ENCODE peak calls at places on chromosomes 16 and 17, in four cellular contexts. L is pancreas, P is lung, H is brain microvascular endothelial cell. G is an unnamed sample.

GRCh38 chr16:22623351-22623781 is 112.7 kb downstream of the NPIPB5 start:
- DNase-seq in P (no peak), L (no peak), H (no peak), G (no peak)

GRCh38 chr16:14302031-14302398 is 230.9 kb downstream of the MRTFB start:
- DNase-seq in H (no peak), P (no peak), L (peak), G (peak)

GRCh38 chr16:12111223-12111622 is 134.7 kb downstream of the SNX29 start:
- DNase-seq in P (no peak), H (no peak), L (no peak), G (no peak)

GRCh38 chr17:39229274-39229913 is 3.6 kb upstream of the STAC2 start:
- DNase-seq in H (peak), L (no peak), P (no peak), G (no peak)

GRCh38 chr17:17769869-17770361 is 66.9 kb downstream of the SREBF1 start:
- DNase-seq in L (no peak), H (no peak), P (no peak), G (no peak)

GRCh38 chr17:79612468-79613194 is 1.8 kb upstream of the RBFOX3 start:
- DNase-seq in L (peak), H (no peak), P (no peak), G (no peak)

GRCh38 chr16:56267888-56268287 is 76.6 kb downstream of the GNAO1 start:
- DNase-seq in L (no peak), P (no peak), H (no peak), G (no peak)

GRCh38 chr16:87236516-87237115 is 80.6 kb downstream of the C16orf95 start:
- DNase-seq in P (no peak), H (no peak), L (no peak), G (no peak)

GRCh38 chr17:40177275-40177874 is at the start of gene RAPGEFL1:
- DNase-seq in P (peak), H (peak), L (peak), G (no peak)

GRCh38 chr17:28612936-28613872 is 781 bp downstream of the RSKR start:
- DNase-seq in H (peak), P (no peak), L (peak), G (peak)

GRCh38 chr17:76547183-76547641 is 7.4 kb downstream of the PRCD start:
- DNase-seq in L (no peak), P (peak), H (peak), G (peak)

GRCh38 chr17:17141860-17142552 is 64.1 kb downstream of the PLD6 start:
- DNase-seq in H (peak), L (no peak), P (no peak), G (no peak)

GRCh38 chr17:37650419-37651003 is 7.3 kb upstream of the DDX52 start:
- DNase-seq in H (peak), P (no peak), L (peak), G (no peak)

GRCh38 chr16:15653227-15653626 is 3.2 kb downstream of the NDE1 start:
- DNase-seq in P (no peak), L (no peak), H (peak), G (no peak)

GRCh38 chr17:57246257-57246656 is 10.1 kb upstream of the MSI2 start:
- DNase-seq in P (no peak), L (no peak), H (no peak), G (no peak)

GRCh38 chr17:30116661-30117547 is at the start of gene NSRP1:
- DNase-seq in H (peak), L (peak), P (peak), G (peak)

GRCh38 chr17:79897243-79898063 is 58.2 kb upstream of the CBX4 start:
- DNase-seq in L (no peak), P (no peak), H (no peak), G (no peak)

GRCh38 chr16:11412175-11412904 is 67.1 kb downstream of the RMI2 start:
- DNase-seq in H (no peak), P (no peak), L (no peak), G (no peak)

GRCh38 chr17:80802626-80803450 is 188.8 kb upstream of the CHMP6 start:
- DNase-seq in P (no peak), L (no peak), H (no peak), G (peak)

GRCh38 chr16:8874388-8874787 is 5.6 kb upstream of the CARHSP1 start:
- DNase-seq in H (no peak), P (no peak), L (no peak), G (no peak)

GRCh38 chr17:66691644-66692500 is 143.0 kb upstream of the CACNG5 start:
- DNase-seq in L (no peak), P (no peak), H (peak), G (peak)

GRCh38 chr17:48871551-48872351 is 20.8 kb upstream of the ATP5MC1 start:
- DNase-seq in H (no peak), P (no peak), L (peak), G (no peak)

GRCh38 chr17:61383689-61384201 is 15.9 kb upstream of the TBX2 start:
- DNase-seq in P (no peak), H (no peak), L (no peak), G (no peak)

GRCh38 chr16:183005-183404 is 2.7 kb downstream of the HBQ1 start:
- DNase-seq in P (no peak), L (no peak), H (no peak), G (no peak)

GRCh38 chr16:23786964-23787571 is 32.2 kb downstream of the CHP2 start:
- DNase-seq in H (no peak), P (no peak), L (no peak), G (no peak)

GRCh38 chr17:18038149-18038850 is 668 bp downstream of the ATPAF2 start:
- DNase-seq in H (no peak), L (no peak), P (no peak), G (no peak)

GRCh38 chr16:53967172-53967571 is 263.2 kb downstream of the FTO start:
- DNase-seq in P (no peak), H (no peak), L (no peak), G (no peak)

GRCh38 chr17:77325826-77326581 is 185.2 kb downstream of the SEC14L1 start:
- DNase-seq in H (no peak), L (peak), P (peak), G (no peak)

GRCh38 chr16:3173892-3174617 is 13.9 kb upstream of the OR1F1 start:
- DNase-seq in H (no peak), L (no peak), P (no peak), G (no peak)

GRCh38 chr16:14088155-14088753 is 17.1 kb downstream of the MRTFB start:
- DNase-seq in P (no peak), L (no peak), H (no peak), G (no peak)

GRCh38 chr17:42403150-42403549 is 14.9 kb upstream of the STAT3 start:
- DNase-seq in H (no peak), P (no peak), L (no peak), G (no peak)
- TF ChIP-seq CTCF in H (peak), P (no peak), L (no peak), G (no peak)

GRCh38 chr17:1782171-1782567 is 20.3 kb downstream of the SERPINF1 start:
- DNase-seq in H (no peak), L (no peak), P (no peak), G (no peak)
- H3K4me3 ChIP-seq in H (no peak), L (no peak), P (no peak), G (peak)

GRCh38 chr16:4215106-4215505 is 26.8 kb downstream of the SRL start:
- DNase-seq in L (no peak), H (no peak), P (no peak), G (no peak)

GRCh38 chr16:4218202-4218601 is 23.7 kb downstream of the SRL start:
- DNase-seq in L (no peak), P (peak), H (no peak), G (no peak)

GRCh38 chr16:4214215-4214621 is 27.7 kb downstream of the SRL start:
- DNase-seq in P (no peak), H (peak), L (no peak), G (no peak)

GRCh38 chr16:4217246-4218131 is 24.4 kb downstream of the SRL start:
- DNase-seq in P (no peak), L (no peak), H (no peak), G (no peak)

DNA sequence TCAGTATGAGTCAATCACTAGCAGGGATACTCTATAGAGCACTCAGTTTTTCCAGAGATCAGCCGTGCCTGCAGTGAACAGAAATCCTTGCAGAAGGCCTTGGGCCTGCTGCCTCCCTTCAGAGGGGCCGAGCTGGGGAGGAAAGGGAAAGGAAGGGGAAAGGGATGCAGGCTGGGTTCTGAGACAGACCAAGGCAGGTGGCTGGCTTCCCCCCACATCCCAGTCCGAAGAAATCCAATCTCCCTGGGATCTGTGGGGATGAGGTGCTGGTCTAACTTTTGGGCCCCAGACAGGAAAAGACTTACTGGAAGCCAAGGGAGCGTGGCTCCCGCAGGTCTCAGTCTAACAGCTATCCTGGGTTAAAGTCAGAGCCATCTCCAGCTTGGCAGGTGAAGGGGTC is 25.2 kb downstream of the SRL start:
- DNase-seq in H (no peak), P (no peak), L (no peak), G (no peak)
- H3K27ac ChIP-seq in H (no peak), P (peak), L (no peak), G (peak)

DNA sequence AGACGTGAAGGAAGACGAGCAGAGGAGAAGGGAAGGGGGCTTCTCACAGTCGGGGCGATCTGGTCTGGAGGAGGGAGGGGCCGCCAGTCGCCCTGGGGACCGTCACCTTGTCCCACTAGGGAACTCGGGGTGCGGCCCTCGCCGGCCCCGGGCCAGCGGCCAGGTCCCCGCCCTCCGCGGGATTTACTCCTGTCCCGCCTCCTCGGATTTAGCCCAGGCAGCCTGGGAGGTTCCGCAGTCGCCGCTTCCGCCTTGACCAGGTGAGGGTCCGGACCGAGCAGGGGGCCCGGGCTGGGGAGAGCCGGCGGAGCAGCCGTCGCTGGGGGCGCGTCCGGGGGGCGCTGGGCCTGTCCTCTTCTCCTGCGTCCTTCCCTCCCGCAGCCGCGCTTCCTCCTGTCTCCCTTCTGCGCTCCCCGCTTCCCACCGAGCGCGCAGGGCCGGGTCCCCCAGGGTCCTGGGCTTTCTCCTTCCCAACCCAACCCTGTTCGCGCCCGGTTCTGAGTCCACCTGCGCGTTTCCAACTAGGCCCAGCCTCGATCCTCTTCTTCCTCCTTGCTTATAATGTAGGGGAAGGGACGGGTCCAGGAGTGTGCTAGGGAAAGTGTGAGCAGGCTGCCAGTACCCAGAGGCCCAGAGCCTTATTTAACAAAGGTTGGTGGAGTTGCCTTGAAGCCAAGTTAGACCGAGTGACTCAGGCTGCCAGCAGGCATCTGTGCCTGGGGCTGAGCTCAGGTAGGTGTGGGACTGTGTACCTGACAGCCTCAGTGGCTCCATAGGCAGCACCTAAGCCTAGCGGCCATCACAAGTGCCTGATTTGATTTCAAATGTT is at the start of gene TNK1:
- DNase-seq in H (no peak), L (peak), P (peak), G (no peak)
- TF ChIP-seq CTCF in H (no peak), L (no peak), P (no peak), G (no peak)

DNA sequence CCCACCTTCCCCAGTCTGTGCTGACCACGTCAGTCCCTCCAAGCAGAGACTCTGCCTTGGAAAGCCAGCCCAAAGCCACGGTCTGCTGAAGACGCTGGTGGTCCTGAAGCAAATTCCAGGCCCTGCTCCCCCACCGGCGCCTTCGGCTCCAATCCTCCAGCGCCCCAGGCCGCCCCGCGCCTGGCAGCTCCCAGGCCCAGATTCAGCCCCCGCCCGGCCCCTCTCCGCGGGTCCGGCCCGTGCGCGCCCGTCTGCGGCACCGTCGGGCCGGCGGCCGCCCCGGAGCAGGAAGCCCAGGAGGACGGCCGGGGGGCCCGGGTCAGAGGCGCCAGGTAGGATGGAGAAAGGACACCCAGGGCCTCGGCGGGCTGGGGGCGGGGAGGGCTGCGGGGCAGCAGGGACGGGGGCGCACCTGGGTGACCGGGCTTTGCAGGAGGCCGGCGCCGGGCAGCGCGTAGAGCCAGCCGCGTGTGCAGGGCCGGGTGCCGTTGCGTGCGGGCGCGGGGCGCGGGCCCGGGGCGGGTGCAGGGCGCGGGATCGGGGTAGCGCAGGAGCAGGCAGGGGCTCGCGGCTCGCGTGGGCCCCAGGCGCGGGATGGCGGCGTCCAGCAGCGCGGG is 621 bp upstream of the SLC22A31 start:
- DNase-seq in L (no peak), P (no peak), H (no peak), G (no peak)
- H3K4me3 ChIP-seq in L (peak), P (peak), H (no peak), G (peak)

GRCh38 chr16:27245276-27246231 is 23.0 kb downstream of the NSMCE1 start:
- DNase-seq in P (no peak), H (peak), L (no peak), G (no peak)
- H3K27ac ChIP-seq in P (peak), H (peak), L (no peak), G (peak)

DNA sequence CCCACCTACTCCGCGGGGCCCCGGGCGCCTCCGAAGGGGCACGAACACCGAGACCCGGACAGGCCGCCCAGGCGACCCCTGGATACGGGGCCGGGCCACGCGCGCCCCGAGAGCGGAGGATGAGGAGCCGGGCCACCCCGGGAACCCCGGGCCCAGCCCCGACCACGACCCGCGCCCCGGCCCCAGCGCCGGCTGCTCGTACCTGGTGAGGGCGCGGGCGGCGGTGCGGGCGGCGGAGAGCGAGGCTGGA is 192 bp downstream of the FASN start:
- DNase-seq in P (no peak), L (no peak), H (no peak), G (no peak)
- TF ChIP-seq CTCF in P (no peak), L (no peak), H (no peak), G (no peak)

GRCh38 chr16:79769320-79770243 is 169.0 kb upstream of the MAF start:
- DNase-seq in H (no peak), L (no peak), P (no peak), G (no peak)
- H3K4me3 ChIP-seq in H (peak), L (peak), P (peak), G (peak)

GRCh38 chr16:72983728-72984350 is 64.1 kb downstream of the ZFHX3 start:
- DNase-seq in P (no peak), H (no peak), L (no peak), G (no peak)
- H3K27ac ChIP-seq in P (no peak), H (no peak), L (no peak), G (peak)

DNA sequence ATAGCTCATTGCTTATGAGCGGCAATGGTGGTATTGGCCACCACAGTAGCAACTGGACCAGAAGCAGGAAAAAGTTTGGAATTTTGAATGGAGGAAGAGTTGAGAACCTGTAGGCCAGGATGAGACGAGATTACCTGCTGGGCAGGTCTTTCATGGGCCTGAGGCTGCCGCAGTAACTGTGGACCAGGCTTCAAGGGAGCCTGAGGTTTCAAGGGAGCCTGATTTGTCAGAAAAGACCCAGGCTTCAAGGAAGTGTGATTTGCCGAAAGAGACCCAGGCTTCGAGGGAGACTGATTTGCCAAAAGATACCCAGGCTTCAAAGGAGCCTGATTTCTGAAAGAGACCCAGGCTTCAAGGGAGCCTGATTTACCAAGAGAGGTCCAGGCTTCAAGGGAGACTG is 66.6 kb upstream of the ARL4D start:
- DNase-seq in P (no peak), L (no peak), H (no peak), G (no peak)
- TF ChIP-seq CTCF in P (no peak), L (no peak), H (no peak), G (no peak)

G was measured in coronary artery.